ENCODE peak calls at places on chromosomes 13 and 19, in eight cellular contexts. Y is head of caudate nucleus; D is NCI-H2081; F is psoas muscle; S is activated T-helper 1 cell treated with anti-CD3 and anti-CD28 coated beads, Interleukin-12 subunit alpha, Interleukin-12 subunit beta, Interleukin-2, Interleukin-4 antibody, amounts not matched to agents 30 ng/mL and 10 ng/mL and 1 ng/mL, durations not matched to agents 14 hours and 24 hours and 36 hours; Z is activated CD4-positive, alpha-beta memory T cell treated with anti-CD3 and anti-CD28 coated beads, Interleukin-2, amount 10 ng/mL, durations not matched to agents 7 days and 5 days; C is activated CD4-positive, CD25-positive, alpha-beta regulatory T cell treated with anti-CD3 and anti-CD28 coated beads, Interleukin-2, amount 50 U/mL, for 16 hours; A is mesendoderm. L is an unnamed sample.

GRCh38 chr13:30737511-30738342 is 2.4 kb downstream of the ALOX5AP start:
- DNase-seq in Y (no peak), D (no peak), F (no peak), S (no peak), Z (peak), C (no peak), A (no peak), L (peak)

GRCh38 chr13:50386527-50387123 is 371.4 kb downstream of the KCNRG start:
- DNase-seq in Y (peak), D (no peak), F (peak), S (no peak), Z (no peak), C (no peak), A (peak), L (no peak)

GRCh38 chr19:17300992-17301585 is 2.1 kb downstream of the ABHD8 start:
- DNase-seq in Y (no peak), D (no peak), F (no peak), S (no peak), Z (no peak), C (no peak), A (no peak), L (no peak)

GRCh38 chr13:42048625-42049453 is at the start of gene DGKH:
- DNase-seq in Y (peak), D (peak), F (peak), S (peak), Z (peak), C (no peak), A (peak), L (peak)

GRCh38 chr19:29098863-29099481 is 114.0 kb downstream of the UQCRFS1 start:
- DNase-seq in Y (peak), D (no peak), F (peak), S (no peak), Z (no peak), C (no peak), A (no peak), L (no peak)

GRCh38 chr13:109647046-109647445 is 139.3 kb downstream of the IRS2 start:
- DNase-seq in Y (no peak), D (no peak), F (no peak), S (no peak), Z (no peak), C (no peak), A (no peak), L (no peak)

GRCh38 chr13:91904005-91904404 is 505.6 kb downstream of the GPC5 start:
- DNase-seq in Y (no peak), D (no peak), F (no peak), S (no peak), Z (no peak), C (no peak), A (no peak), L (peak)

GRCh38 chr13:96636310-96636709 is 358.0 kb downstream of the OXGR1 start:
- DNase-seq in Y (no peak), D (no peak), F (no peak), S (no peak), Z (no peak), C (no peak), A (no peak), L (no peak)

GRCh38 chr13:100438059-100438788 is 150.4 kb downstream of the GGACT start:
- DNase-seq in Y (no peak), D (peak), F (no peak), S (no peak), Z (no peak), C (no peak), A (no peak), L (no peak)

GRCh38 chr19:22256856-22257255 is 29.4 kb upstream of the ZNF729 start:
- DNase-seq in Y (no peak), D (no peak), F (no peak), S (no peak), Z (no peak), C (no peak), A (no peak), L (no peak)

GRCh38 chr19:41192574-41193419 is at the start of gene CYP2S1:
- DNase-seq in Y (no peak), D (no peak), F (no peak), S (peak), Z (peak), C (no peak), A (peak), L (no peak)

GRCh38 chr13:73967397-73968165 is 166.6 kb downstream of the KLF12 start:
- DNase-seq in Y (no peak), D (no peak), F (no peak), S (no peak), Z (no peak), C (no peak), A (no peak), L (peak)

GRCh38 chr19:18718015-18718526 is 34.6 kb downstream of the CRTC1 start:
- DNase-seq in Y (no peak), D (no peak), F (no peak), S (no peak), Z (no peak), C (no peak), A (peak), L (no peak)

GRCh38 chr13:113832204-113832603 is 31.7 kb downstream of the GAS6 start:
- DNase-seq in Y (no peak), D (no peak), F (peak), S (no peak), Z (no peak), C (no peak), A (no peak), L (no peak)

GRCh38 chr19:16373539-16373938 is 48.9 kb downstream of the KLF2 start:
- DNase-seq in Y (no peak), D (no peak), F (peak), S (no peak), Z (no peak), C (no peak), A (no peak), L (no peak)

GRCh38 chr19:44640518-44640917 is 3.2 kb upstream of the PVR start:
- DNase-seq in Y (no peak), D (no peak), F (no peak), S (no peak), Z (no peak), C (no peak), A (no peak), L (no peak)

GRCh38 chr19:38464421-38465082 is 31.1 kb downstream of the RYR1 start:
- DNase-seq in Y (no peak), D (no peak), F (no peak), S (no peak), Z (no peak), C (no peak), A (peak), L (no peak)

GRCh38 chr13:93977986-93978385 is 501.5 kb downstream of the DCT start:
- DNase-seq in Y (no peak), D (no peak), F (no peak), S (no peak), Z (no peak), C (no peak), A (peak), L (no peak)

GRCh38 chr19:55632463-55632834 is 8.1 kb upstream of the ZNF784 start:
- DNase-seq in Y (peak), D (peak), F (peak), S (peak), Z (peak), C (peak), A (peak), L (peak)

GRCh38 chr13:90428522-90429210 is 918.8 kb upstream of the MIR17HG start:
- DNase-seq in Y (no peak), D (no peak), F (no peak), S (no peak), Z (no peak), C (no peak), A (no peak), L (no peak)

GRCh38 chr13:57557979-57558529 is 73.5 kb upstream of the PCDH17 start:
- DNase-seq in Y (no peak), D (no peak), F (no peak), S (no peak), Z (no peak), C (no peak), A (peak), L (peak)

GRCh38 chr19:13146763-13147563 is 3.2 kb downstream of the STX10 start:
- DNase-seq in Y (no peak), D (no peak), F (peak), S (no peak), Z (no peak), C (no peak), A (no peak), L (no peak)

GRCh38 chr13:28059214-28059613 is 41.2 kb downstream of the FLT3 start:
- DNase-seq in Y (no peak), D (no peak), F (no peak), S (peak), Z (peak), C (no peak), A (peak), L (peak)

GRCh38 chr19:14378890-14379289 is 2.4 kb upstream of the ADGRE5 start:
- DNase-seq in Y (no peak), D (no peak), F (no peak), S (no peak), Z (no peak), C (no peak), A (no peak), L (no peak)

L was measured in MM.1S.